ENCODE peak calls at places on chromosomes 4 and X, in nine cellular contexts. L, M, N, U, A, F, X, W and V are unnamed samples.
A peak's percentile ranks its signal among the peaks of the same experiment; 100 is the strongest.

GRCh38 chrX:13670197-13670596 is 17.3 kb downstream of the TCEANC start:
- DNase-seq in L (no peak), M (no peak), N (no peak), U (no peak), A (no peak), F (no peak), X (no peak), W (no peak), V (no peak)

GRCh38 chr4:78704981-78705757 is 71.0 kb upstream of the BMP2K start:
- DNase-seq in L (peak; percentile 76), M (no peak), N (no peak), U (no peak), A (no peak), F (peak; percentile 55), X (peak; percentile 65), W (no peak), V (no peak)

GRCh38 chrX:17214962-17215361 is 160.0 kb upstream of the NHS start:
- DNase-seq in L (no peak), M (no peak), N (no peak), U (no peak), A (no peak), F (no peak), X (peak; percentile 2), W (no peak), V (no peak)

GRCh38 chr4:82705881-82706280 is 92.7 kb downstream of the SCD5 start:
- DNase-seq in L (no peak), M (no peak), N (no peak), U (no peak), A (no peak), F (peak; percentile 16), X (no peak), W (no peak), V (no peak)

GRCh38 chrX:68832101-68832416 is 3.2 kb downstream of the EFNB1 start:
- DNase-seq in L (peak; percentile 55), M (peak; percentile 51), N (peak; percentile 32), U (peak; percentile 26), A (no peak), F (peak; percentile 67), X (peak; percentile 79), W (no peak), V (peak; percentile 80)

GRCh38 chr4:56321246-56321645 is 66.0 kb downstream of the AASDH start:
- DNase-seq in L (no peak), M (no peak), N (no peak), U (no peak), A (no peak), F (no peak), X (peak; percentile 7), W (no peak), V (no peak)

GRCh38 chr4:38409852-38410251 is 254.1 kb upstream of the KLF3 start:
- DNase-seq in L (no peak), M (no peak), N (no peak), U (no peak), A (no peak), F (no peak), X (no peak), W (no peak), V (no peak)

GRCh38 chrX:70172226-70172625 is 5.1 kb upstream of the DGAT2L6 start:
- DNase-seq in L (no peak), M (no peak), N (no peak), U (no peak), A (no peak), F (no peak), X (no peak), W (no peak), V (no peak)

GRCh38 chr4:109833756-109834155 is 6.0 kb downstream of the RRH start:
- DNase-seq in L (no peak), M (no peak), N (no peak), U (no peak), A (no peak), F (no peak), X (no peak), W (no peak), V (no peak)

GRCh38 chr4:79281577-79282359 is 44.1 kb downstream of the NAA11 start:
- DNase-seq in L (no peak), M (no peak), N (no peak), U (no peak), A (no peak), F (no peak), X (no peak), W (no peak), V (no peak)

GRCh38 chrX:2657532-2657931 is 33.6 kb upstream of the CD99 start:
- DNase-seq in L (no peak), M (no peak), N (no peak), U (no peak), A (no peak), F (no peak), X (no peak), W (no peak), V (no peak)

GRCh38 chr4:48490680-48491513 is 845 bp downstream of the ZAR1 start:
- DNase-seq in L (no peak), M (peak; percentile 61), N (no peak), U (no peak), A (no peak), F (no peak), X (no peak), W (peak; percentile 63), V (no peak)

GRCh38 chr4:7970031-7970946 is 30.6 kb upstream of the AFAP1 start:
- DNase-seq in L (peak; percentile 94), M (peak; percentile 66), N (no peak), U (no peak), A (no peak), F (no peak), X (peak; percentile 85), W (no peak), V (no peak)

GRCh38 chr4:102580463-102580842 is 79.3 kb downstream of the NFKB1 start:
- DNase-seq in L (no peak), M (no peak), N (peak; percentile 29), U (no peak), A (no peak), F (no peak), X (no peak), W (no peak), V (no peak)

GRCh38 chr4:103171006-103171405 is 27.1 kb downstream of the CENPE start:
- DNase-seq in L (no peak), M (no peak), N (no peak), U (no peak), A (no peak), F (no peak), X (peak; percentile 62), W (no peak), V (no peak)

GRCh38 chr4:5897674-5898073 is 4.8 kb upstream of the CRMP1 start:
- DNase-seq in L (no peak), M (no peak), N (no peak), U (no peak), A (no peak), F (no peak), X (no peak), W (no peak), V (no peak)

GRCh38 chr4:3145251-3145908 is 70.9 kb downstream of the HTT start:
- DNase-seq in L (no peak), M (no peak), N (peak; percentile 30), U (no peak), A (no peak), F (peak; percentile 14), X (peak; percentile 31), W (no peak), V (no peak)

GRCh38 chr4:83561381-83561780 is 25.5 kb downstream of the GPAT3 start:
- DNase-seq in L (peak; percentile 69), M (no peak), N (peak; percentile 56), U (peak; percentile 84), A (no peak), F (peak; percentile 30), X (peak; percentile 64), W (no peak), V (no peak)

GRCh38 chr4:82601242-82602015 is 39.6 kb upstream of the TMEM150C start:
- DNase-seq in L (no peak), M (no peak), N (no peak), U (no peak), A (no peak), F (no peak), X (peak; percentile 40), W (no peak), V (no peak)

GRCh38 chr4:146153964-146154536 is 21.5 kb upstream of the LSM6 start:
- DNase-seq in L (no peak), M (no peak), N (no peak), U (no peak), A (no peak), F (no peak), X (no peak), W (no peak), V (no peak)

GRCh38 chr4:150518559-150518958 is 63.4 kb upstream of the MAB21L2 start:
- DNase-seq in L (peak; percentile 52), M (no peak), N (peak; percentile 28), U (no peak), A (no peak), F (peak; percentile 47), X (peak; percentile 19), W (no peak), V (no peak)

GRCh38 chr4:6258741-6259140 is 10.9 kb upstream of the WFS1 start:
- DNase-seq in L (no peak), M (no peak), N (no peak), U (no peak), A (no peak), F (no peak), X (no peak), W (peak; percentile 12), V (no peak)

GRCh38 chrX:154457491-154458115 is 478 bp upstream of the PLXNA3 start:
- DNase-seq in L (no peak), M (peak; percentile 91), N (peak; percentile 84), U (no peak), A (no peak), F (no peak), X (no peak), W (peak; percentile 82), V (no peak)

GRCh38 chr4:35087216-35087615 is 1157.1 kb downstream of the ARAP2 start:
- DNase-seq in L (no peak), M (no peak), N (peak; percentile 53), U (no peak), A (no peak), F (no peak), X (no peak), W (no peak), V (no peak)

GRCh38 chr4:167826281-167826680 is 266.1 kb upstream of the ANXA10 start:
- DNase-seq in L (no peak), M (no peak), N (no peak), U (no peak), A (no peak), F (no peak), X (peak; percentile 60), W (no peak), V (no peak)

GRCh38 chr4:12203945-12204344 is 775.3 kb upstream of the HS3ST1 start:
- DNase-seq in L (no peak), M (no peak), N (no peak), U (no peak), A (no peak), F (no peak), X (peak; percentile 2), W (no peak), V (no peak)

GRCh38 chr4:39308576-39308975 is 57.6 kb downstream of the RFC1 start:
- DNase-seq in L (no peak), M (no peak), N (no peak), U (no peak), A (no peak), F (no peak), X (no peak), W (no peak), V (no peak)

GRCh38 chrX:108736509-108737479 is at the start of gene IRS4:
- DNase-seq in L (peak; percentile 34), M (peak; percentile 7), N (peak; percentile 91), U (no peak), A (no peak), F (no peak), X (peak; percentile 27), W (peak; percentile 67), V (no peak)

GRCh38 chrX:152575331-152575730 is 62.4 kb upstream of the GABRQ start:
- DNase-seq in L (no peak), M (no peak), N (no peak), U (no peak), A (no peak), F (no peak), X (no peak), W (no peak), V (no peak)

GRCh38 chrX:97398030-97398551 is 514.4 kb downstream of the RPA4 start:
- DNase-seq in L (no peak), M (peak; percentile 8), N (no peak), U (no peak), A (no peak), F (no peak), X (peak; percentile 43), W (no peak), V (no peak)

GRCh38 chr4:108270466-108271450 is 102.0 kb upstream of the LEF1 start:
- DNase-seq in L (peak; percentile 9), M (no peak), N (no peak), U (peak; percentile 12), A (no peak), F (peak; percentile 67), X (peak; percentile 4), W (no peak), V (no peak)